ENCODE peak calls at places on chromosomes 3 and 15, in five cellular contexts. One of them, this sample, is unnamed.
A peak's percentile ranks its signal among the peaks of the same experiment; 100 is the strongest.

GRCh38 chr3:193593666-193594025 is 638 bp downstream of the OPA1 start:
- DNase-seq in pancreas: no peak
- DNase-seq in HFF-Myc: no peak
- DNase-seq in psoas muscle: no peak
- DNase-seq in WERI-Rb-1: no peak
- DNase-seq in this sample: peak; percentile 61

GRCh38 chr3:59108091-59108815 is 58.4 kb upstream of the CFAP20DC start:
- DNase-seq in pancreas: no peak
- DNase-seq in HFF-Myc: no peak
- DNase-seq in psoas muscle: no peak
- DNase-seq in WERI-Rb-1: no peak
- DNase-seq in this sample: peak; percentile 18

GRCh38 chr3:189419022-189419421 is 212.2 kb upstream of the TP63 start:
- DNase-seq in pancreas: no peak
- DNase-seq in HFF-Myc: no peak
- DNase-seq in psoas muscle: no peak
- DNase-seq in WERI-Rb-1: no peak
- DNase-seq in this sample: peak; percentile 5

GRCh38 chr3:39279745-39280517 is at the start of gene CX3CR1:
- DNase-seq in pancreas: no peak
- DNase-seq in HFF-Myc: no peak
- DNase-seq in psoas muscle: peak; percentile 24
- DNase-seq in WERI-Rb-1: no peak
- DNase-seq in this sample: no peak

GRCh38 chr3:105375750-105376511 is 9.2 kb downstream of the ALCAM start:
- DNase-seq in pancreas: no peak
- DNase-seq in HFF-Myc: no peak
- DNase-seq in psoas muscle: no peak
- DNase-seq in WERI-Rb-1: no peak
- DNase-seq in this sample: no peak

GRCh38 chr3:14863324-14864100 is 44.8 kb downstream of the FGD5 start:
- DNase-seq in pancreas: no peak
- DNase-seq in HFF-Myc: no peak
- DNase-seq in psoas muscle: no peak
- DNase-seq in WERI-Rb-1: no peak
- DNase-seq in this sample: no peak

GRCh38 chr15:68699881-68700394 is 120.8 kb downstream of the ANP32A start:
- DNase-seq in pancreas: no peak
- DNase-seq in HFF-Myc: no peak
- DNase-seq in psoas muscle: no peak
- DNase-seq in WERI-Rb-1: peak; percentile 61
- DNase-seq in this sample: no peak

GRCh38 chr15:31256385-31257265 is 70.0 kb upstream of the KLF13 start:
- DNase-seq in pancreas: peak; percentile 38
- DNase-seq in HFF-Myc: no peak
- DNase-seq in psoas muscle: no peak
- DNase-seq in WERI-Rb-1: no peak
- DNase-seq in this sample: no peak

GRCh38 chr3:158313344-158313927 is 203.5 kb downstream of the RSRC1 start:
- DNase-seq in pancreas: no peak
- DNase-seq in HFF-Myc: no peak
- DNase-seq in psoas muscle: no peak
- DNase-seq in WERI-Rb-1: peak; percentile 9
- DNase-seq in this sample: peak; percentile 39

GRCh38 chr15:33852570-33852969 is 115.7 kb upstream of the CHRM5 start:
- DNase-seq in pancreas: no peak
- DNase-seq in HFF-Myc: peak; percentile 19
- DNase-seq in psoas muscle: no peak
- DNase-seq in WERI-Rb-1: no peak
- DNase-seq in this sample: peak; percentile 76

GRCh38 chr3:116238863-116239262 is 206.4 kb downstream of the LSAMP start:
- DNase-seq in pancreas: no peak
- DNase-seq in HFF-Myc: no peak
- DNase-seq in psoas muscle: no peak
- DNase-seq in WERI-Rb-1: no peak
- DNase-seq in this sample: no peak

GRCh38 chr3:64932666-64933342 is 245.0 kb upstream of the ADAMTS9 start:
- DNase-seq in pancreas: no peak
- DNase-seq in HFF-Myc: no peak
- DNase-seq in psoas muscle: no peak
- DNase-seq in WERI-Rb-1: no peak
- DNase-seq in this sample: no peak

GRCh38 chr15:62626903-62627302 is 415.6 kb upstream of the TPM1 start:
- DNase-seq in pancreas: no peak
- DNase-seq in HFF-Myc: no peak
- DNase-seq in psoas muscle: no peak
- DNase-seq in WERI-Rb-1: no peak
- DNase-seq in this sample: no peak

GRCh38 chr3:197171481-197172067 is 126.8 kb downstream of the DLG1 start:
- DNase-seq in pancreas: no peak
- DNase-seq in HFF-Myc: no peak
- DNase-seq in psoas muscle: no peak
- DNase-seq in WERI-Rb-1: no peak
- DNase-seq in this sample: peak; percentile 20

GRCh38 chr15:90001683-90002427 is 731 bp downstream of the ZNF710 start:
- DNase-seq in pancreas: peak; percentile 77
- DNase-seq in HFF-Myc: no peak
- DNase-seq in psoas muscle: peak; percentile 76
- DNase-seq in WERI-Rb-1: peak; percentile 38
- DNase-seq in this sample: peak; percentile 74

GRCh38 chr3:150544040-150544439 is 2.3 kb downstream of the SERP1 start:
- DNase-seq in pancreas: no peak
- DNase-seq in HFF-Myc: no peak
- DNase-seq in psoas muscle: no peak
- DNase-seq in WERI-Rb-1: no peak
- DNase-seq in this sample: peak; percentile 48

GRCh38 chr15:33161209-33161608 is 33.3 kb downstream of the FMN1 start:
- DNase-seq in pancreas: no peak
- DNase-seq in HFF-Myc: no peak
- DNase-seq in psoas muscle: no peak
- DNase-seq in WERI-Rb-1: peak; percentile 48
- DNase-seq in this sample: no peak

GRCh38 chr3:29949131-29949530 is 657.3 kb upstream of the TGFBR2 start:
- DNase-seq in pancreas: no peak
- DNase-seq in HFF-Myc: no peak
- DNase-seq in psoas muscle: no peak
- DNase-seq in WERI-Rb-1: no peak
- DNase-seq in this sample: peak; percentile 42

GRCh38 chr15:83207622-83208356 is at the start of gene HDGFL3:
- DNase-seq in pancreas: peak; percentile 77
- DNase-seq in HFF-Myc: no peak
- DNase-seq in psoas muscle: peak; percentile 62
- DNase-seq in WERI-Rb-1: peak; percentile 77
- DNase-seq in this sample: peak; percentile 49

GRCh38 chr15:100163961-100164360 is 177.8 kb downstream of the ADAMTS17 start:
- DNase-seq in pancreas: no peak
- DNase-seq in HFF-Myc: no peak
- DNase-seq in psoas muscle: no peak
- DNase-seq in WERI-Rb-1: no peak
- DNase-seq in this sample: no peak

DNA sequence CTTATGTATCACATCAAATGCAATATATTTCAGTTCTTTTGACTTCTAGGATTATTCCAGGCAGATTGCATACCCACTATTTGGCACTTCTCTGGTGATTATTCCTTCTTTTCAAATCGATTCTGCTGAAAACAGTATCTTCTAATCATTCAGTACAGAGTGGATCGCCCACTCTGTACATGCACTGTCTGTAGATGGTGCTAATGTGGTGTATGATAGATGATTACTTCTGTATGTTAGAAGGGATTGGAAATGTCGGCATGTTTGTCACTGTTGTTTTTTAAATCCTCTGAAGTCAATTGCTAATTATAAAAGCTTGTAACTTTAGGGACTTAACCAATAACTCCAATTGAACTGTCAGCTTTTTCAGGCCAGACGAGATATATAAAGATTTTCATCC is 642.5 kb downstream of the GRM7 start:
- DNase-seq in pancreas: no peak
- DNase-seq in HFF-Myc: no peak
- DNase-seq in psoas muscle: no peak
- DNase-seq in WERI-Rb-1: no peak
- DNase-seq in this sample: no peak
- TF ChIP-seq CTCF in pancreas: no peak
- TF ChIP-seq CTCF in HFF-Myc: no peak
- TF ChIP-seq CTCF in psoas muscle: no peak
- TF ChIP-seq CTCF in WERI-Rb-1: no peak
- TF ChIP-seq CTCF in this sample: no peak

DNA sequence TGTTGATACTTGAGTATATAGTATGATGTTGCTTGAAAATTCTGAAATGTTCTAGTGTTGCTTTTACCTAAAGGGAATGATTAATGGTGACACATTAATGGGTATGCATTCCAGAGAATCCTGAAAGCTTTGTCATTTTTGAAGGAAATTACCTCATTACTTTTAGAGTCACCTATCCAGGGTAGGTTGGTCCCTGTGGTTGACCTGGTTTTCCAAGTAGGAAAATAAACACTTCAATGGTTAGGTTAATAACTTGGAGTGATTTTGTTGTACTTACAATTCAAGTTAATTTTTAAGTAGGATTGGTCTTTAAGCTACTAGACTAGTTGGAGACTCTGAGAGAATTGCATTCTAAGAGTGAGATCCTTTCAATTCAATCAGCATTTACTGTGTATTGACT is 31.0 kb downstream of the MITF start:
- DNase-seq in pancreas: no peak
- DNase-seq in HFF-Myc: no peak
- DNase-seq in psoas muscle: no peak
- DNase-seq in WERI-Rb-1: no peak
- DNase-seq in this sample: no peak
- H3K4me3 ChIP-seq in pancreas: no peak overlapping the region
- H3K4me3 ChIP-seq in HFF-Myc: no peak overlapping the region
- H3K4me3 ChIP-seq in psoas muscle: no peak overlapping the region
- H3K4me3 ChIP-seq in WERI-Rb-1: no peak overlapping the region
- H3K4me3 ChIP-seq in this sample: no peak overlapping the region

GRCh38 chr3:45546636-45547201 is 47.8 kb upstream of the LIMD1 start:
- DNase-seq in pancreas: no peak
- DNase-seq in HFF-Myc: no peak
- DNase-seq in psoas muscle: peak; percentile 45
- DNase-seq in WERI-Rb-1: peak; percentile 47
- DNase-seq in this sample: no peak
- TF ChIP-seq CTCF in pancreas: peak; percentile 17
- TF ChIP-seq CTCF in HFF-Myc: peak; percentile 61
- TF ChIP-seq CTCF in psoas muscle: peak; percentile 24
- TF ChIP-seq CTCF in WERI-Rb-1: peak; percentile 71
- TF ChIP-seq CTCF in this sample: peak; percentile 47

GRCh38 chr15:72227720-72228119 is 3.3 kb downstream of the PKM start:
- DNase-seq in pancreas: no peak
- DNase-seq in HFF-Myc: no peak
- DNase-seq in psoas muscle: no peak
- DNase-seq in WERI-Rb-1: no peak
- DNase-seq in this sample: no peak
- H3K4me3 ChIP-seq in pancreas: no peak overlapping the region
- H3K4me3 ChIP-seq in HFF-Myc: peak overlapping the region; percentile 84
- H3K4me3 ChIP-seq in psoas muscle: peak overlapping the region; percentile 99
- H3K4me3 ChIP-seq in WERI-Rb-1: peak overlapping the region; percentile 84
- H3K4me3 ChIP-seq in this sample: peak overlapping the region; percentile 96

GRCh38 chr3:56864886-56865527 is 63.3 kb upstream of the ARHGEF3 start:
- DNase-seq in pancreas: no peak
- DNase-seq in HFF-Myc: no peak
- DNase-seq in psoas muscle: no peak
- DNase-seq in WERI-Rb-1: no peak
- DNase-seq in this sample: no peak
- TF ChIP-seq CTCF in pancreas: no peak
- TF ChIP-seq CTCF in HFF-Myc: no peak
- TF ChIP-seq CTCF in psoas muscle: no peak
- TF ChIP-seq CTCF in WERI-Rb-1: no peak
- TF ChIP-seq CTCF in this sample: no peak

GRCh38 chr3:43104786-43105185 is 1.1 kb downstream of the POMGNT2 start:
- DNase-seq in pancreas: no peak
- DNase-seq in HFF-Myc: no peak
- DNase-seq in psoas muscle: no peak
- DNase-seq in WERI-Rb-1: no peak
- DNase-seq in this sample: peak; percentile 9

GRCh38 chr3:43105597-43106292 is at the start of gene POMGNT2:
- DNase-seq in pancreas: peak; percentile 98
- DNase-seq in HFF-Myc: peak; percentile 38
- DNase-seq in psoas muscle: peak; percentile 91
- DNase-seq in WERI-Rb-1: peak; percentile 93
- DNase-seq in this sample: peak; percentile 77

GRCh38 chr3:43102773-43103480 is 3.0 kb downstream of the POMGNT2 start:
- DNase-seq in pancreas: no peak
- DNase-seq in HFF-Myc: no peak
- DNase-seq in psoas muscle: no peak
- DNase-seq in WERI-Rb-1: no peak
- DNase-seq in this sample: no peak

GRCh38 chr3:43105224-43105596 is 669 bp downstream of the POMGNT2 start:
- DNase-seq in pancreas: peak; percentile 63
- DNase-seq in HFF-Myc: no peak
- DNase-seq in psoas muscle: no peak
- DNase-seq in WERI-Rb-1: no peak
- DNase-seq in this sample: no peak

DNA sequence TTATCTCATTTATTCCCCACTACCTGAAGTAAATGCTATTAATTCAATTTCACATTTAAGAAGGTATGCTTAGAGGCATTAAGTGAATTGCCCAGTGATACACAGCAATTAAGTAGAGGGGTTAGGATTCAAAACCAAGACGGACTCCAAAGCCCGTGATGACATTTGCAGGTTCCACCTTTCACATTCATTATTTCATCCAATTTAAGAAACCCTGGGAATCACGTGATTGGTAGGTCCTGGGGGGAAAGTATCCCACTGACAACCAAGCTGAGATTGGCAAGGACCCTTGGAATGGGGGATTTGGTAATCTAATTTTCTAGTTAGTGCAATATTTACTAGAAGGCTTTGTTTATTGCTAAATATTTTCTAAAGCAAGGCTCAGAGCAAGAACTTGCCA is 1.8 kb downstream of the POMGNT2 start:
- DNase-seq in pancreas: no peak
- DNase-seq in HFF-Myc: no peak
- DNase-seq in psoas muscle: no peak
- DNase-seq in WERI-Rb-1: no peak
- DNase-seq in this sample: no peak
- H3K4me3 ChIP-seq in pancreas: no peak overlapping the region
- H3K4me3 ChIP-seq in HFF-Myc: no peak overlapping the region
- H3K4me3 ChIP-seq in psoas muscle: no peak overlapping the region
- H3K4me3 ChIP-seq in WERI-Rb-1: no peak overlapping the region
- H3K4me3 ChIP-seq in this sample: no peak overlapping the region